ENCODE peak calls at places on chromosomes 16 and 17, in eight cellular contexts. One of them, this sample, is unnamed.

GRCh38 chr17:59361916-59362810 is 30.7 kb downstream of the YPEL2 start:
- DNase-seq in endodermal cell: no peak
- DNase-seq in astrocyte of the cerebellum: peak; percentile 96
- DNase-seq in tibial nerve: no peak
- DNase-seq in cardiac muscle cell: peak; percentile 70
- DNase-seq in cardiac fibroblast: peak; percentile 69
- DNase-seq in SK-N-SH: no peak
- DNase-seq in neural progenitor cell: no peak
- DNase-seq in this sample: no peak

GRCh38 chr17:58530655-58531054 is 16.2 kb upstream of the MTMR4 start:
- DNase-seq in endodermal cell: no peak
- DNase-seq in astrocyte of the cerebellum: no peak
- DNase-seq in tibial nerve: no peak
- DNase-seq in cardiac muscle cell: no peak
- DNase-seq in cardiac fibroblast: no peak
- DNase-seq in SK-N-SH: no peak
- DNase-seq in neural progenitor cell: peak; percentile 21
- DNase-seq in this sample: no peak

GRCh38 chr16:17277981-17278381 is 192.8 kb downstream of the XYLT1 start:
- DNase-seq in endodermal cell: peak; percentile 86
- DNase-seq in astrocyte of the cerebellum: no peak
- DNase-seq in tibial nerve: no peak
- DNase-seq in cardiac muscle cell: peak; percentile 25
- DNase-seq in cardiac fibroblast: peak; percentile 19
- DNase-seq in SK-N-SH: no peak
- DNase-seq in neural progenitor cell: peak; percentile 50
- DNase-seq in this sample: no peak

GRCh38 chr16:25256821-25257503 is 683 bp downstream of the ZKSCAN2 start:
- DNase-seq in endodermal cell: peak; percentile 70
- DNase-seq in astrocyte of the cerebellum: no peak
- DNase-seq in tibial nerve: no peak
- DNase-seq in cardiac muscle cell: peak; percentile 23
- DNase-seq in cardiac fibroblast: no peak
- DNase-seq in SK-N-SH: peak; percentile 58
- DNase-seq in neural progenitor cell: peak; percentile 45
- DNase-seq in this sample: no peak

GRCh38 chr17:72751746-72752145 is 340.7 kb downstream of the SLC39A11 start:
- DNase-seq in endodermal cell: no peak
- DNase-seq in astrocyte of the cerebellum: no peak
- DNase-seq in tibial nerve: no peak
- DNase-seq in cardiac muscle cell: no peak
- DNase-seq in cardiac fibroblast: no peak
- DNase-seq in SK-N-SH: no peak
- DNase-seq in neural progenitor cell: no peak
- DNase-seq in this sample: no peak

GRCh38 chr16:75027520-75028300 is 28.9 kb downstream of the ZNRF1 start:
- DNase-seq in endodermal cell: no peak
- DNase-seq in astrocyte of the cerebellum: no peak
- DNase-seq in tibial nerve: no peak
- DNase-seq in cardiac muscle cell: no peak
- DNase-seq in cardiac fibroblast: no peak
- DNase-seq in SK-N-SH: no peak
- DNase-seq in neural progenitor cell: no peak
- DNase-seq in this sample: no peak

GRCh38 chr17:9256944-9257629 is 235.8 kb downstream of the NTN1 start:
- DNase-seq in endodermal cell: no peak
- DNase-seq in astrocyte of the cerebellum: no peak
- DNase-seq in tibial nerve: no peak
- DNase-seq in cardiac muscle cell: no peak
- DNase-seq in cardiac fibroblast: no peak
- DNase-seq in SK-N-SH: no peak
- DNase-seq in neural progenitor cell: no peak
- DNase-seq in this sample: no peak

GRCh38 chr16:70800306-70800705 is 652 bp downstream of the VAC14 start:
- DNase-seq in endodermal cell: no peak
- DNase-seq in astrocyte of the cerebellum: no peak
- DNase-seq in tibial nerve: no peak
- DNase-seq in cardiac muscle cell: no peak
- DNase-seq in cardiac fibroblast: no peak
- DNase-seq in SK-N-SH: no peak
- DNase-seq in neural progenitor cell: no peak
- DNase-seq in this sample: no peak

GRCh38 chr17:44847581-44847980 is at the start of gene HIGD1B:
- DNase-seq in endodermal cell: no peak
- DNase-seq in astrocyte of the cerebellum: no peak
- DNase-seq in tibial nerve: no peak
- DNase-seq in cardiac muscle cell: no peak
- DNase-seq in cardiac fibroblast: no peak
- DNase-seq in SK-N-SH: no peak
- DNase-seq in neural progenitor cell: no peak
- DNase-seq in this sample: no peak

GRCh38 chr17:80408872-80409271 is 6.1 kb upstream of the ENDOV start:
- DNase-seq in endodermal cell: peak; percentile 63
- DNase-seq in astrocyte of the cerebellum: no peak
- DNase-seq in tibial nerve: no peak
- DNase-seq in cardiac muscle cell: peak; percentile 13
- DNase-seq in cardiac fibroblast: peak; percentile 11
- DNase-seq in SK-N-SH: no peak
- DNase-seq in neural progenitor cell: no peak
- DNase-seq in this sample: no peak

GRCh38 chr16:19858006-19858653 is 26.5 kb downstream of the GPRC5B start:
- DNase-seq in endodermal cell: no peak
- DNase-seq in astrocyte of the cerebellum: peak; percentile 16
- DNase-seq in tibial nerve: no peak
- DNase-seq in cardiac muscle cell: peak; percentile 79
- DNase-seq in cardiac fibroblast: peak; percentile 61
- DNase-seq in SK-N-SH: no peak
- DNase-seq in neural progenitor cell: no peak
- DNase-seq in this sample: no peak

GRCh38 chr17:66715745-66716156 is 119.2 kb upstream of the CACNG5 start:
- DNase-seq in endodermal cell: peak; percentile 75
- DNase-seq in astrocyte of the cerebellum: peak; percentile 70
- DNase-seq in tibial nerve: peak; percentile 27
- DNase-seq in cardiac muscle cell: peak; percentile 71
- DNase-seq in cardiac fibroblast: peak; percentile 76
- DNase-seq in SK-N-SH: peak; percentile 74
- DNase-seq in neural progenitor cell: peak; percentile 82
- DNase-seq in this sample: no peak

GRCh38 chr16:85316321-85316919 is 204.1 kb upstream of the CIBAR2 start:
- DNase-seq in endodermal cell: peak; percentile 93
- DNase-seq in astrocyte of the cerebellum: no peak
- DNase-seq in tibial nerve: no peak
- DNase-seq in cardiac muscle cell: peak; percentile 68
- DNase-seq in cardiac fibroblast: peak; percentile 72
- DNase-seq in SK-N-SH: peak; percentile 93
- DNase-seq in neural progenitor cell: peak; percentile 88
- DNase-seq in this sample: no peak

GRCh38 chr16:81405702-81406113 is 38.9 kb upstream of the CMIP start:
- DNase-seq in endodermal cell: peak; percentile 83
- DNase-seq in astrocyte of the cerebellum: peak; percentile 90
- DNase-seq in tibial nerve: no peak
- DNase-seq in cardiac muscle cell: peak; percentile 91
- DNase-seq in cardiac fibroblast: peak; percentile 90
- DNase-seq in SK-N-SH: no peak
- DNase-seq in neural progenitor cell: no peak
- DNase-seq in this sample: peak; percentile 96

GRCh38 chr16:4381935-4382794 is 10.5 kb downstream of the VASN start:
- DNase-seq in endodermal cell: peak; percentile 45
- DNase-seq in astrocyte of the cerebellum: no peak
- DNase-seq in tibial nerve: no peak
- DNase-seq in cardiac muscle cell: no peak
- DNase-seq in cardiac fibroblast: no peak
- DNase-seq in SK-N-SH: no peak
- DNase-seq in neural progenitor cell: no peak
- DNase-seq in this sample: no peak

GRCh38 chr17:55769625-55770000 is 18.8 kb downstream of the PCTP start:
- DNase-seq in endodermal cell: no peak
- DNase-seq in astrocyte of the cerebellum: no peak
- DNase-seq in tibial nerve: peak; percentile 31
- DNase-seq in cardiac muscle cell: peak; percentile 83
- DNase-seq in cardiac fibroblast: peak; percentile 80
- DNase-seq in SK-N-SH: no peak
- DNase-seq in neural progenitor cell: no peak
- DNase-seq in this sample: no peak

GRCh38 chr16:75415169-75415908 is 18.0 kb downstream of the CFDP1 start:
- DNase-seq in endodermal cell: no peak
- DNase-seq in astrocyte of the cerebellum: no peak
- DNase-seq in tibial nerve: no peak
- DNase-seq in cardiac muscle cell: no peak
- DNase-seq in cardiac fibroblast: no peak
- DNase-seq in SK-N-SH: no peak
- DNase-seq in neural progenitor cell: no peak
- DNase-seq in this sample: no peak

DNA sequence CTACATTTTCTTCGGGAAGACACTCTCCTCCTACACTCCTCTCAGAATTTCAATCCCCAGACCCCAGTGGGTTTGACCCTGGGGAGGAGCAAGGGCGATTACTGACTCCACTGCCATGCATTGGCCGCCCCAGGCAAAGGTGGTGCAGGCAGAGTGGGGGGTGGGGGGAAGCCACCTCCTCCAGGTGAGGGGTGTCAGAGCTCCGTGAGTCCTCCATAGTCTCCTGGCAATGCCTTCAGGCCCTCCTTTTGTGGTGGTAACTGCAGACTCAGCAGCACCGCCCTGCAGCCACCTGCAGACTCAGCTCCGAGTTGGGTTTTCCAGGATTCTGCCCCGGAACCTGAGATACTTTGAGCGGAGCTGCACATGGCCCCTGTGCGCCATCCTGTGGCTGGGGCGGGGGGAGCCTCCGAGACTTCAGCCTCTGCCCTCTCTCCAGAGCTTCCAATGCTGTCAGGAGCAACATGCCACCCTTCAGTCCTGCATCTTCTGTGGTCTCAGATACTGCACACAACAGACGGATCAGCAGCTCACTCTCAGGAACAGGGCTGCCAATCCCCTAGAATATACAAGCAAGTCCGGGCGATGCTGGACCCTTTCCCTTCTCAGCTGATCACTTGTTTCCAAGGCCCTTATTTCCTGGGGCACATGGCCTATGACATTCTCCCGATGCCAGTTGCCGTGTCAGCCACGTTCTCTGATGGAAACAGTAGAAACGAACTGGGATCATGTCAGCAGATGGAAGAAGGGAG is 2.4 kb upstream of the SLC47A2 start:
- DNase-seq in endodermal cell: peak; percentile 86
- DNase-seq in astrocyte of the cerebellum: no peak
- DNase-seq in tibial nerve: no peak
- DNase-seq in cardiac muscle cell: no peak
- DNase-seq in cardiac fibroblast: no peak
- DNase-seq in SK-N-SH: peak; percentile 29
- DNase-seq in neural progenitor cell: no peak
- DNase-seq in this sample: no peak
- TF ChIP-seq CTCF in endodermal cell: peak; percentile 71
- TF ChIP-seq CTCF in astrocyte of the cerebellum: no peak
- TF ChIP-seq CTCF in tibial nerve: no peak
- TF ChIP-seq CTCF in cardiac muscle cell: peak; percentile 9
- TF ChIP-seq CTCF in cardiac fibroblast: no peak
- TF ChIP-seq CTCF in SK-N-SH: peak; percentile 17
- TF ChIP-seq CTCF in neural progenitor cell: peak; percentile 27
- TF ChIP-seq CTCF in this sample: peak; percentile 25

DNA sequence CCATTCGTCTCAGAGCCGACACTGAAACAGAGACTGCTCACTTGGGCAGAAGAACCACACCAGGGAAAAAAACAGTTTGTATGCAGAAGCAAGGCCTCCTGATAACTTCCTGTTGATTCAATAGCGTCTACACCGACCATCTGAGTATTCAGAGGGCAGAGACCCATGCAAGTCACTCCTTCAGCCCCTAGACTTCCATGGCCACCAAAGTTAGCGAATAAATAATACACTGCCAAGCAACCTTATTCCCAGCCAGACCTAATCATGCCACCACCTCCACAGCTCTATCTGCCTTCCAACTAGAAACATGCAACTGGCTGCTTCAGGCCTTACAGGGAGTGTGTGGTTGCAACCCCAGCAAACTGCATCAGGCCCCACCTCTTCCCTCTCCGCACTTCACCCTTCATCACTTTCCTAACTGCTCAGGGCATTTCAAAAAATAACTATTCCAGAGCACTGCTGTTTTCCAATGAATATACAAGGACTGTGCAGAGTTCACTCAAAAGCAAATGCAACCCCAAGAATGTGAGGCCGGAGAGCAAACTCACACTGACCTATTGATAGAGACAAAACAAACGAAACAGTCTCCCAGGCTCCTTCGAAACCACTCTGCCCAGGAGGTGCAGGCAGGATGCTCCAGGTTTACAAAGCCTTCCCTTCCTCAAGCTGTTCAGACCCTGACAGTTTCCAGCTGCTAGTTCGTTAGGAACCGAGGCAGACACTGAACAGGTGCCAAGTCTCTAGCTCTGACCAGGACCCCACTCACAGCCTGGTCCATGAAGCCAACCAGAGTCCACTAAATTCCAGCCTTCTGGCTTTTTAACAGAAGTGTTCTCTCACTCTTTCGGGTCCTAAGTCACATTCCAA is 3.6 kb downstream of the USP7 start:
- DNase-seq in endodermal cell: peak; percentile 56
- DNase-seq in astrocyte of the cerebellum: no peak
- DNase-seq in tibial nerve: no peak
- DNase-seq in cardiac muscle cell: peak; percentile 34
- DNase-seq in cardiac fibroblast: peak; percentile 41
- DNase-seq in SK-N-SH: peak; percentile 52
- DNase-seq in neural progenitor cell: peak; percentile 50
- DNase-seq in this sample: no peak
- H3K4me3 ChIP-seq in endodermal cell: peak overlapping the region; percentile 99
- H3K4me3 ChIP-seq in astrocyte of the cerebellum: no peak overlapping the region
- H3K4me3 ChIP-seq in tibial nerve: no peak overlapping the region
- H3K4me3 ChIP-seq in cardiac muscle cell: no peak overlapping the region
- H3K4me3 ChIP-seq in cardiac fibroblast: no peak overlapping the region
- H3K4me3 ChIP-seq in SK-N-SH: peak overlapping the region; percentile 17
- H3K4me3 ChIP-seq in neural progenitor cell: peak overlapping the region; percentile 13
- H3K4me3 ChIP-seq in this sample: no peak overlapping the region

DNA sequence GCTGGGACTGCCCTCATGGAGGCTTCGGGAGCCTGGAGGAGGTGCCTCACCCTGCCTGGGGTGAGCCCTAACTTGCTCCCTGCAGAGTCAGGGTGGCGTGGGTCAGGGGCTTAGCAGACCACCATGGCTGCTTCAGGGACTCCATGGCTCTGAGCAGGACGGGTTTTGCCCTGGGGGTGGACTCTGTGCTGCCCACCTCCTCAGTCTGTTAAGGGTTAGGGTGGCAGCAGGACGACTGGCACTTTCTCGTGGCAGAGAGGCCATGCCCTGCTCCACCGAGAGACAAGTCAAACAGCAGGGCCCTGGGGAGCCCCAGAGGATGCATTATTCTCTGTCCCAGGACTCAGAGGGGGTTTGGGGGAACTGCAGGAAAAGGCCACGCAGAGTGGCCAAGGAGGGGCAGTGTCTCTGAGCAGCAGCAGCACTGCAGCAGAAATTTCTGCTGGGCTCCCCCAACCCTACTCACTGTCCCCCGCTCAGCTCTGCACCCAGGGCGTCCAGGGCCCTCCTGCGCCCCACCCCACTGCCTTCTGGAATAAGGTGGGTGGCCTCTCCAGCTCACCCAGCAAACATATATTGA is 1.8 kb upstream of the PRSS22 start:
- DNase-seq in endodermal cell: no peak
- DNase-seq in astrocyte of the cerebellum: no peak
- DNase-seq in tibial nerve: no peak
- DNase-seq in cardiac muscle cell: no peak
- DNase-seq in cardiac fibroblast: no peak
- DNase-seq in SK-N-SH: no peak
- DNase-seq in neural progenitor cell: no peak
- DNase-seq in this sample: no peak
- TF ChIP-seq CTCF in endodermal cell: no peak
- TF ChIP-seq CTCF in astrocyte of the cerebellum: no peak
- TF ChIP-seq CTCF in tibial nerve: no peak
- TF ChIP-seq CTCF in cardiac muscle cell: no peak
- TF ChIP-seq CTCF in cardiac fibroblast: no peak
- TF ChIP-seq CTCF in SK-N-SH: no peak
- TF ChIP-seq CTCF in neural progenitor cell: no peak
- TF ChIP-seq CTCF in this sample: no peak

GRCh38 chr16:31477220-31478216 is 5.4 kb upstream of the SLC5A2 start:
- DNase-seq in endodermal cell: peak; percentile 92
- DNase-seq in astrocyte of the cerebellum: no peak
- DNase-seq in tibial nerve: no peak
- DNase-seq in cardiac muscle cell: no peak
- DNase-seq in cardiac fibroblast: no peak
- DNase-seq in SK-N-SH: no peak
- DNase-seq in neural progenitor cell: peak; percentile 52
- DNase-seq in this sample: no peak
- H3K4me3 ChIP-seq in endodermal cell: no peak overlapping the region
- H3K4me3 ChIP-seq in astrocyte of the cerebellum: no peak overlapping the region
- H3K4me3 ChIP-seq in tibial nerve: no peak overlapping the region
- H3K4me3 ChIP-seq in cardiac muscle cell: peak overlapping the region; percentile 24
- H3K4me3 ChIP-seq in cardiac fibroblast: no peak overlapping the region
- H3K4me3 ChIP-seq in SK-N-SH: no peak overlapping the region
- H3K4me3 ChIP-seq in neural progenitor cell: peak overlapping the region; percentile 48
- H3K4me3 ChIP-seq in this sample: peak overlapping the region; percentile 34

This sample was measured in retinal pigment epithelial cell.